ENCODE peak calls at places on chromosomes 1 and 21, in seven cellular contexts. M is memory B cell; C is CD8-positive, alpha-beta memory T cell; L is CD4-positive, alpha-beta T cell; A is activated naive CD8-positive, alpha-beta T cell treated with anti-CD3 and anti-CD28 coated beads, Interleukin-2, amount 50 U/mL, for 16 hours; P is kidney epithelial cell; H is HAP-1. F is an unnamed sample.

GRCh38 chr1:65011983-65012382 is 45.6 kb upstream of the JAK1 start:
- DNase-seq in M (no peak), C (no peak), L (no peak), A (no peak), P (no peak), H (no peak), F (no peak)

GRCh38 chr1:158150512-158150911 is 30.2 kb upstream of the CD1D start:
- DNase-seq in M (no peak), C (no peak), L (no peak), A (no peak), P (no peak), H (no peak), F (no peak)

GRCh38 chr1:91883470-91883869 is 2.5 kb downstream of the TGFBR3 start:
- DNase-seq in M (no peak), C (no peak), L (no peak), A (no peak), P (no peak), H (no peak), F (no peak)

GRCh38 chr21:38798481-38798882 is 7.2 kb upstream of the ETS2 start:
- DNase-seq in M (no peak), C (no peak), L (no peak), A (no peak), P (no peak), H (peak), F (peak)

GRCh38 chr21:36987845-36988244 is 18.7 kb upstream of the RIPPLY3 start:
- DNase-seq in M (no peak), C (no peak), L (no peak), A (no peak), P (no peak), H (no peak), F (no peak)

GRCh38 chr1:222263791-222264190 is 284.1 kb downstream of the HHIPL2 start:
- DNase-seq in M (no peak), C (no peak), L (no peak), A (no peak), P (no peak), H (no peak), F (no peak)

GRCh38 chr1:5725406-5725805 is 266.8 kb downstream of the NPHP4 start:
- DNase-seq in M (no peak), C (no peak), L (no peak), A (no peak), P (no peak), H (no peak), F (no peak)

GRCh38 chr1:174051956-174052355 is 29.8 kb upstream of the RC3H1 start:
- DNase-seq in M (no peak), C (no peak), L (no peak), A (no peak), P (no peak), H (no peak), F (no peak)

GRCh38 chr21:35829014-35829525 is 231.3 kb downstream of the SETD4 start:
- DNase-seq in M (no peak), C (no peak), L (no peak), A (no peak), P (no peak), H (no peak), F (peak)

GRCh38 chr1:204777591-204777990 is 92.1 kb upstream of the LRRN2 start:
- DNase-seq in M (no peak), C (no peak), L (no peak), A (no peak), P (no peak), H (no peak), F (no peak)

GRCh38 chr1:19081218-19081893 is 124.9 kb upstream of the IFFO2 start:
- DNase-seq in M (no peak), C (no peak), L (no peak), A (no peak), P (no peak), H (no peak), F (no peak)

GRCh38 chr1:160261526-160261877 is 847 bp downstream of the DCAF8 start:
- DNase-seq in M (no peak), C (peak), L (peak), A (peak), P (peak), H (peak), F (peak)

GRCh38 chr1:16628361-16629111 is 15.2 kb upstream of the NBPF1 start:
- DNase-seq in M (no peak), C (no peak), L (no peak), A (no peak), P (no peak), H (peak), F (peak)

GRCh38 chr1:231393668-231394067 is 28.4 kb downstream of the EGLN1 start:
- DNase-seq in M (no peak), C (no peak), L (no peak), A (no peak), P (no peak), H (no peak), F (no peak)

GRCh38 chr1:192958871-192959270 is 100.3 kb downstream of the UCHL5 start:
- DNase-seq in M (no peak), C (no peak), L (no peak), A (no peak), P (no peak), H (no peak), F (no peak)

GRCh38 chr1:99580451-99580850 is 65.5 kb upstream of the PALMD start:
- DNase-seq in M (no peak), C (no peak), L (no peak), A (no peak), P (no peak), H (no peak), F (no peak)

GRCh38 chr1:225855503-225856285 is 26.5 kb downstream of the TMEM63A start:
- DNase-seq in M (no peak), C (no peak), L (no peak), A (no peak), P (no peak), H (no peak), F (no peak)

GRCh38 chr1:52423771-52424170 is 19.4 kb downstream of the PRPF38A start:
- DNase-seq in M (no peak), C (peak), L (peak), A (no peak), P (no peak), H (no peak), F (no peak)

GRCh38 chr1:244599937-244600350 is 53.0 kb upstream of the DESI2 start:
- DNase-seq in M (no peak), C (no peak), L (peak), A (no peak), P (peak), H (no peak), F (no peak)

GRCh38 chr1:172637522-172637921 is 21.4 kb upstream of the FASLG start:
- DNase-seq in M (no peak), C (no peak), L (no peak), A (no peak), P (peak), H (no peak), F (no peak)

GRCh38 chr1:184945678-184946412 is 28.5 kb downstream of the NIBAN1 start:
- DNase-seq in M (no peak), C (no peak), L (no peak), A (no peak), P (no peak), H (no peak), F (no peak)

GRCh38 chr1:21436488-21437340 is 3.2 kb upstream of the NBPF3 start:
- DNase-seq in M (no peak), C (no peak), L (no peak), A (no peak), P (no peak), H (peak), F (peak)

GRCh38 chr1:59020151-59020997 is 236.5 kb upstream of the JUN start:
- DNase-seq in M (peak), C (peak), L (peak), A (no peak), P (peak), H (no peak), F (no peak)

GRCh38 chr1:181135815-181136737 is 47.6 kb downstream of the IER5 start:
- DNase-seq in M (no peak), C (no peak), L (no peak), A (no peak), P (no peak), H (no peak), F (no peak)

GRCh38 chr1:197481101-197481500 is 213.0 kb downstream of the CRB1 start:
- DNase-seq in M (no peak), C (no peak), L (no peak), A (no peak), P (no peak), H (no peak), F (no peak)

GRCh38 chr1:198168180-198168579 is 11.4 kb downstream of the NEK7 start:
- DNase-seq in M (no peak), C (no peak), L (no peak), A (no peak), P (no peak), H (no peak), F (no peak)

GRCh38 chr1:25703671-25704637 is 87.4 kb downstream of the MAN1C1 start:
- DNase-seq in M (no peak), C (no peak), L (peak), A (no peak), P (no peak), H (no peak), F (no peak)

GRCh38 chr1:67555487-67556296 is 125.5 kb upstream of the SERBP1 start:
- DNase-seq in M (no peak), C (no peak), L (no peak), A (no peak), P (no peak), H (no peak), F (peak)

GRCh38 chr1:202599669-202600431 is 110.4 kb downstream of the SYT2 start:
- DNase-seq in M (no peak), C (no peak), L (no peak), A (no peak), P (no peak), H (peak), F (peak)

GRCh38 chr1:192709544-192709943 is 73.6 kb downstream of the RGS13 start:
- DNase-seq in M (no peak), C (no peak), L (no peak), A (no peak), P (no peak), H (peak), F (no peak)

GRCh38 chr1:170700842-170701305 is 36.9 kb downstream of the PRRX1 start:
- DNase-seq in M (no peak), C (no peak), L (no peak), A (no peak), P (no peak), H (no peak), F (no peak)

GRCh38 chr1:84181350-84182005 is 37.4 kb downstream of the PRKACB start:
- DNase-seq in M (no peak), C (no peak), L (no peak), A (no peak), P (no peak), H (no peak), F (no peak)

GRCh38 chr1:42931911-42932422 is 26.7 kb downstream of the SLC2A1 start:
- DNase-seq in M (peak), C (peak), L (peak), A (peak), P (peak), H (no peak), F (peak)